ENCODE peak calls at places on chromosomes 16 and 17, in nine cellular contexts. G is T-helper 2 cell; D is GM10248; F is effector memory CD4-positive, alpha-beta T cell; H is activated CD4-positive, alpha-beta T cell treated with anti-CD3 and anti-CD28 coated beads, Interleukin-2, amount 50 U/mL, for 1 hour; L is fibroblast of pulmonary artery; Y is GOT3; W is stimulated activated CD8-positive, alpha-beta memory T cell treated with anti-CD3 and anti-CD28 coated beads, Interleukin-15, amount 100 ng/mL, for 1 hour; A is kidney tubule cell. Z is an unnamed sample.

GRCh38 chr16:55435387-55435786 is 43.6 kb upstream of the MMP2 start:
- DNase-seq in Y (no peak), A (no peak), H (no peak), L (no peak), D (no peak), G (no peak), W (no peak), F (no peak), Z (no peak)

GRCh38 chr17:10198509-10199249 is at the start of gene GAS7:
- DNase-seq in L (peak; percentile 16), H (peak; percentile 13), D (peak; percentile 82), Y (no peak), W (no peak), F (peak; percentile 2), A (no peak), G (peak; percentile 81), Z (peak; percentile 47)

GRCh38 chr17:76934561-76935320 is 66.5 kb downstream of the MGAT5B start:
- DNase-seq in H (no peak), Y (no peak), W (no peak), D (no peak), L (no peak), F (no peak), G (no peak), A (no peak), Z (no peak)

GRCh38 chr16:19008245-19008644 is 24.5 kb downstream of the TMC7 start:
- DNase-seq in H (no peak), D (no peak), F (no peak), A (peak; percentile 56), G (no peak), Y (no peak), L (peak; percentile 68), W (no peak), Z (peak; percentile 57)

GRCh38 chr17:57009737-57010445 is 32.0 kb downstream of the SCPEP1 start:
- DNase-seq in A (peak; percentile 55), D (peak; percentile 74), Y (peak; percentile 2), H (peak; percentile 38), L (peak; percentile 53), W (peak; percentile 18), F (peak; percentile 23), G (peak; percentile 2), Z (peak; percentile 34)

GRCh38 chr16:54993496-54993895 is 62.8 kb downstream of the IRX5 start:
- DNase-seq in L (no peak), W (no peak), G (no peak), H (no peak), A (no peak), F (no peak), D (no peak), Y (no peak), Z (no peak)

GRCh38 chr16:54847207-54847606 is 83.5 kb upstream of the IRX5 start:
- DNase-seq in Y (no peak), L (no peak), G (no peak), H (no peak), A (peak; percentile 75), W (no peak), F (no peak), D (no peak), Z (no peak)

GRCh38 chr17:76947309-76947708 is 79.1 kb downstream of the MGAT5B start:
- DNase-seq in W (no peak), Y (no peak), D (no peak), F (no peak), A (no peak), G (no peak), H (no peak), L (no peak), Z (no peak)

GRCh38 chr17:34163681-34164080 is 91.4 kb upstream of the CCL2 start:
- DNase-seq in Y (no peak), W (no peak), D (no peak), L (peak; percentile 29), F (no peak), A (peak; percentile 32), G (no peak), H (no peak), Z (peak; percentile 9)

GRCh38 chr16:2770057-2770780 is 6.9 kb downstream of the ELOB start:
- DNase-seq in W (no peak), D (no peak), A (no peak), H (no peak), G (peak; percentile 22), Y (no peak), L (no peak), F (no peak), Z (no peak)

GRCh38 chr17:77942111-77942988 is 16.2 kb upstream of the TNRC6C start:
- DNase-seq in F (no peak), D (no peak), L (no peak), W (no peak), H (no peak), A (no peak), Y (no peak), G (no peak), Z (no peak)

GRCh38 chr16:35798885-35799426 is 2339.5 kb downstream of the TP53TG3F start:
- DNase-seq in L (no peak), G (no peak), H (no peak), D (no peak), F (no peak), Y (no peak), A (no peak), W (no peak), Z (no peak)

GRCh38 chr17:38706625-38707298 is 1.7 kb downstream of the MLLT6 start:
- DNase-seq in W (no peak), G (peak; percentile 46), Y (no peak), F (peak; percentile 10), D (no peak), A (no peak), H (no peak), L (no peak), Z (no peak)

GRCh38 chr17:46063239-46063638 is 64.2 kb downstream of the STH start:
- DNase-seq in A (peak; percentile 90), F (no peak), D (no peak), W (no peak), Y (no peak), G (no peak), L (peak; percentile 59), H (no peak), Z (peak; percentile 71)

Z was measured in fibroblast of villous mesenchyme.